ENCODE peak calls at places on chromosomes 16 and 17, in ten cellular contexts. F, I, J, E, R, S, Y, X, G and C are unnamed samples.

GRCh38 chr17:77846531-77847085 is 111.9 kb upstream of the TNRC6C start:
- DNase-seq in G (no peak), J (peak; percentile 55), X (peak; percentile 38), E (peak; percentile 26), S (no peak), R (no peak), F (no peak), I (no peak), Y (no peak), C (peak; percentile 19)

GRCh38 chr16:9402293-9402865 is 310.9 kb downstream of the HAPSTR1 start:
- DNase-seq in S (peak; percentile 36), Y (no peak), E (no peak), X (no peak), J (no peak), R (no peak), I (no peak), G (no peak), F (no peak), C (no peak)

GRCh38 chr17:59725691-59726090 is 18.2 kb downstream of the VMP1 start:
- DNase-seq in Y (no peak), I (no peak), S (no peak), F (peak; percentile 30), G (no peak), X (no peak), E (no peak), J (no peak), R (no peak), C (no peak)

GRCh38 chr17:8532021-8532420 is 96.3 kb downstream of the NDEL1 start:
- DNase-seq in S (no peak), Y (no peak), R (no peak), E (no peak), X (no peak), J (no peak), G (no peak), I (no peak), F (no peak), C (peak; percentile 44)

GRCh38 chr16:14325921-14326401 is 254.8 kb downstream of the MRTFB start:
- DNase-seq in R (no peak), S (no peak), G (no peak), X (no peak), J (no peak), Y (no peak), F (no peak), I (no peak), E (no peak), C (no peak)

GRCh38 chr17:70050192-70050591 is 24.8 kb upstream of the KCNJ16 start:
- DNase-seq in E (no peak), S (no peak), R (no peak), I (no peak), Y (no peak), G (no peak), J (no peak), X (no peak), F (no peak), C (no peak)

GRCh38 chr17:1495265-1495664 is 2.8 kb upstream of the MYO1C start:
- DNase-seq in S (no peak), F (no peak), G (peak; percentile 94), R (no peak), X (peak; percentile 81), I (no peak), J (no peak), E (no peak), Y (no peak), C (peak; percentile 63)

GRCh38 chr17:75695141-75695829 is 26.0 kb upstream of the ITGB4 start:
- DNase-seq in G (no peak), I (no peak), J (no peak), X (no peak), Y (no peak), F (peak; percentile 70), R (no peak), E (no peak), S (no peak), C (no peak)

GRCh38 chr17:37261286-37261685 is 114.5 kb upstream of the C17orf78 start:
- DNase-seq in G (no peak), F (peak; percentile 39), J (no peak), I (no peak), R (no peak), E (no peak), Y (no peak), X (no peak), S (no peak), C (no peak)

GRCh38 chr17:38864636-38865398 is 5.0 kb upstream of the LASP1 start:
- DNase-seq in R (no peak), I (no peak), X (no peak), E (no peak), F (peak; percentile 60), S (no peak), Y (peak; percentile 84), J (no peak), G (no peak), C (no peak)

GRCh38 chr16:84893849-84894599 is 74.2 kb downstream of the CRISPLD2 start:
- DNase-seq in I (no peak), S (no peak), J (no peak), X (peak; percentile 37), F (no peak), R (no peak), Y (no peak), G (no peak), E (no peak), C (no peak)

GRCh38 chr17:64773836-64774761 is 112.0 kb upstream of the SMURF2 start:
- DNase-seq in S (no peak), F (peak; percentile 42), I (peak; percentile 43), J (no peak), R (no peak), Y (peak; percentile 96), X (no peak), G (no peak), E (no peak), C (peak; percentile 40)

GRCh38 chr17:29584452-29585079 is 4.9 kb downstream of the GIT1 start:
- DNase-seq in Y (no peak), F (no peak), J (peak; percentile 66), E (no peak), R (no peak), I (no peak), G (no peak), S (peak; percentile 89), X (no peak), C (no peak)

GRCh38 chr17:77869665-77870132 is 88.8 kb upstream of the TNRC6C start:
- DNase-seq in F (no peak), I (no peak), S (no peak), E (no peak), G (no peak), X (no peak), R (no peak), J (peak; percentile 88), Y (no peak), C (peak; percentile 21)